ENCODE peak calls at places on chromosome 18, in six cellular contexts. A, C, K, E, W and J are unnamed samples.

GRCh38 chr18:69947361-69948106 is at the start of gene CD226:
- DNase-seq in A (no peak), C (no peak), K (no peak), E (no peak), W (no peak), J (no peak)

GRCh38 chr18:33710269-33710668 is 132.2 kb downstream of the ASXL3 start:
- DNase-seq in A (no peak), C (no peak), K (no peak), E (no peak), W (no peak), J (no peak)

GRCh38 chr18:10726198-10727068 is 200.6 kb downstream of the NAPG start:
- DNase-seq in A (no peak), C (no peak), K (no peak), E (no peak), W (no peak), J (no peak)

GRCh38 chr18:13831864-13832508 is 8.0 kb downstream of the MC5R start:
- DNase-seq in A (peak), C (no peak), K (no peak), E (peak), W (no peak), J (no peak)

GRCh38 chr18:40041951-40042350 is 1913.1 kb upstream of the PIK3C3 start:
- DNase-seq in A (no peak), C (no peak), K (no peak), E (no peak), W (no peak), J (no peak)

GRCh38 chr18:73409242-73409641 is 541.5 kb upstream of the NETO1 start:
- DNase-seq in A (no peak), C (peak), K (no peak), E (no peak), W (no peak), J (no peak)

GRCh38 chr18:11909081-11909410 is 929 bp upstream of the MPPE1 start:
- DNase-seq in A (no peak), C (peak), K (no peak), E (no peak), W (no peak), J (peak)

GRCh38 chr18:49127606-49128190 is 176.9 kb upstream of the SMAD7 start:
- DNase-seq in A (no peak), C (no peak), K (no peak), E (no peak), W (no peak), J (no peak)

GRCh38 chr18:21117385-21118135 is 5.9 kb upstream of the ROCK1 start:
- DNase-seq in A (no peak), C (peak), K (no peak), E (peak), W (no peak), J (peak)

GRCh38 chr18:8167036-8167435 is 442.2 kb upstream of the RAB12 start:
- DNase-seq in A (no peak), C (no peak), K (no peak), E (no peak), W (no peak), J (no peak)

GRCh38 chr18:22210331-22210754 is 41.0 kb downstream of the GATA6 start:
- DNase-seq in A (no peak), C (peak), K (no peak), E (no peak), W (no peak), J (no peak)

GRCh38 chr18:1585881-1586488 is 681.3 kb downstream of the ADCYAP1 start:
- DNase-seq in A (peak), C (peak), K (no peak), E (peak), W (no peak), J (peak)

GRCh38 chr18:62045316-62045715 is 141.5 kb downstream of the PIGN start:
- DNase-seq in A (no peak), C (no peak), K (no peak), E (no peak), W (no peak), J (no peak)

GRCh38 chr18:63505566-63506335 is 29.0 kb downstream of the SERPINB5 start:
- DNase-seq in A (peak), C (peak), K (peak), E (peak), W (no peak), J (peak)

GRCh38 chr18:41265047-41265446 is 690.0 kb upstream of the PIK3C3 start:
- DNase-seq in A (no peak), C (peak), K (no peak), E (no peak), W (no peak), J (no peak)

GRCh38 chr18:47260138-47260923 is 8.9 kb upstream of the SKOR2 start:
- DNase-seq in A (peak), C (peak), K (no peak), E (peak), W (peak), J (no peak)

GRCh38 chr18:26082475-26082874 is 7.9 kb downstream of the SS18 start:
- DNase-seq in A (no peak), C (peak), K (no peak), E (peak), W (no peak), J (peak)

GRCh38 chr18:79524181-79525078 is 128.7 kb downstream of the NFATC1 start:
- DNase-seq in A (no peak), C (no peak), K (peak), E (no peak), W (no peak), J (no peak)

GRCh38 chr18:50949185-50949584 is 18.7 kb upstream of the ELAC1 start:
- DNase-seq in A (no peak), C (no peak), K (no peak), E (no peak), W (no peak), J (no peak)

GRCh38 chr18:22838221-22838620 is 94.9 kb upstream of the RBBP8 start:
- DNase-seq in A (no peak), C (no peak), K (no peak), E (no peak), W (no peak), J (no peak)

GRCh38 chr18:59448546-59448945 is 89.5 kb upstream of the LMAN1 start:
- DNase-seq in A (no peak), C (peak), K (no peak), E (no peak), W (no peak), J (peak)

GRCh38 chr18:55054591-55054990 is 95.3 kb upstream of the CCDC68 start:
- DNase-seq in A (no peak), C (no peak), K (no peak), E (no peak), W (no peak), J (no peak)

GRCh38 chr18:62450546-62451395 is 72.1 kb upstream of the ZCCHC2 start:
- DNase-seq in A (peak), C (peak), K (no peak), E (peak), W (peak), J (peak)

GRCh38 chr18:79139206-79139605 is 70.0 kb downstream of the ATP9B start:
- DNase-seq in A (no peak), C (no peak), K (peak), E (peak), W (no peak), J (no peak)

GRCh38 chr18:32420084-32420483 is 50.6 kb downstream of the GAREM1 start:
- DNase-seq in A (no peak), C (no peak), K (no peak), E (no peak), W (no peak), J (no peak)

GRCh38 chr18:51195602-51196115 is 1.8 kb downstream of the MEX3C start:
- DNase-seq in A (peak), C (peak), K (peak), E (peak), W (peak), J (peak)

GRCh38 chr18:50527636-50528307 is 32.1 kb upstream of the MAPK4 start:
- DNase-seq in A (no peak), C (no peak), K (no peak), E (no peak), W (no peak), J (no peak)

GRCh38 chr18:63148449-63149199 is 170.9 kb downstream of the BCL2 start:
- DNase-seq in A (no peak), C (peak), K (no peak), E (no peak), W (no peak), J (no peak)